ENCODE peak calls at places on chromosomes 6 and 20, in four cellular contexts. N is HCT116, F is endodermal cell, O is IMR-90. W is an unnamed sample. For H3K4me1 and H3K9me3, the result is how much of the 10 kb centered on the place peaks cover.

GRCh38 chr6:124753001-124753400 is 209.2 kb upstream of the RNF217 start:
- DNase-seq in N (no peak), O (no peak), F (no peak), W (no peak)

GRCh38 chr20:61719691-61720347 is 345.9 kb downstream of the TAF4 start:
- DNase-seq in N (no peak), O (no peak), F (no peak), W (no peak)

GRCh38 chr6:4896401-4896800 is 107.4 kb downstream of the RPP40 start:
- DNase-seq in N (no peak), F (no peak), O (no peak), W (peak)

GRCh38 chr20:63701329-63702035 is 5.0 kb downstream of the TNFRSF6B start:
- DNase-seq in F (no peak), O (no peak), N (no peak), W (no peak)

GRCh38 chr6:362231-362923 is 29.2 kb upstream of the IRF4 start:
- DNase-seq in O (no peak), N (no peak), F (no peak), W (no peak)

GRCh38 chr6:141484726-141485125 is 648.0 kb upstream of the GJE1 start:
- DNase-seq in O (peak), F (no peak), N (no peak), W (no peak)

GRCh38 chr6:119312875-119313338 is 36.7 kb downstream of the MAN1A1 start:
- DNase-seq in F (peak), N (no peak), O (no peak), W (no peak)

GRCh38 chr6:127102299-127102698 is 16.2 kb upstream of the RSPO3 start:
- DNase-seq in F (no peak), N (no peak), O (peak), W (peak)

GRCh38 chr6:147700436-147701209 is 192.1 kb downstream of the SAMD5 start:
- DNase-seq in O (no peak), N (no peak), F (no peak), W (no peak)

GRCh38 chr6:140436023-140436811 is 1061.8 kb upstream of the CITED2 start:
- DNase-seq in N (no peak), O (peak), F (peak), W (peak)

GRCh38 chr6:3796396-3796795 is 44.9 kb upstream of the PXDC1 start:
- DNase-seq in O (no peak), F (no peak), N (no peak), W (no peak)

GRCh38 chr20:18272451-18272850 is 15.9 kb upstream of the ZNF133 start:
- DNase-seq in O (no peak), F (no peak), N (no peak), W (peak)

GRCh38 chr20:53387983-53388675 is 205.5 kb downstream of the ZNF217 start:
- DNase-seq in F (no peak), O (no peak), N (no peak), W (no peak)

GRCh38 chr6:168134399-168135201 is 55.6 kb upstream of the FRMD1 start:
- DNase-seq in F (peak), O (no peak), N (no peak), W (no peak)

GRCh38 chr20:38418509-38419204 is 16.5 kb downstream of the SNHG17 start:
- DNase-seq in N (no peak), F (no peak), O (peak), W (no peak)

GRCh38 chr6:131682427-131682826 is 18.8 kb downstream of the OR2A4 start:
- DNase-seq in O (peak), F (no peak), N (no peak), W (peak)

GRCh38 chr6:37565267-37566208 is 65.8 kb upstream of the CCDC167 start:
- DNase-seq in N (no peak), F (peak), O (no peak), W (no peak)

GRCh38 chr6:137494281-137494966 is at the start of gene OLIG3:
- DNase-seq in O (no peak), N (no peak), F (peak), W (no peak)

GRCh38 chr6:101597711-101598110 is 204.2 kb downstream of the GRIK2 start:
- DNase-seq in F (peak), N (peak), O (peak), W (peak)

GRCh38 chr20:3687655-3688054 is 5.8 kb upstream of the ADAM33 start:
- DNase-seq in N (peak), F (no peak), O (peak), W (peak)

GRCh38 chr6:21596379-21597242 is 3.1 kb downstream of the SOX4 start:
- DNase-seq in N (no peak), F (peak), O (peak), W (peak)

GRCh38 chr6:37202788-37203491 is 33.0 kb downstream of the PIM1 start:
- DNase-seq in N (no peak), F (peak), O (no peak), W (no peak)

GRCh38 chr6:2378891-2379652 is 133.7 kb upstream of the GMDS start:
- DNase-seq in N (peak), O (peak), F (no peak), W (peak)

GRCh38 chr20:36275441-36276189 is 30.5 kb upstream of the DLGAP4 start:
- DNase-seq in O (no peak), N (no peak), F (no peak), W (no peak)

GRCh38 chr6:136525586-136526195 is 24.5 kb downstream of the MAP7 start:
- DNase-seq in O (no peak), F (peak), N (no peak), W (no peak)

GRCh38 chr6:26401987-26402658 is at the start of gene BTN3A1:
- DNase-seq in F (peak), O (peak), N (peak), W (peak)

GRCh38 chr20:48904566-48905321 is 16.8 kb upstream of the ARFGEF2 start:
- DNase-seq in O (peak), F (peak), N (peak), W (peak)

GRCh38 chr6:135012764-135013163 is 41.9 kb downstream of the HBS1L start:
- DNase-seq in N (no peak), O (peak), F (no peak), W (peak)

GRCh38 chr20:40634891-40635290 is 54.1 kb downstream of the MAFB start:
- DNase-seq in N (no peak), O (no peak), F (no peak), W (no peak)

GRCh38 chr20:40562031-40562430 is 127.0 kb downstream of the MAFB start:
- DNase-seq in N (no peak), F (peak), O (no peak), W (no peak)

GRCh38 chr6:31125586-31126363 is 5.5 kb upstream of the CDSN start:
- DNase-seq in N (no peak), F (no peak), O (peak), W (peak)

GRCh38 chr20:47878601-47879004 is 93.3 kb upstream of the SULF2 start:
- DNase-seq in O (no peak), N (no peak), F (no peak), W (no peak)

GRCh38 chr20:50792708-50793574 is 1.9 kb upstream of the BCAS4 start:
- DNase-seq in N (no peak), F (no peak), O (no peak), W (no peak)

GRCh38 chr20:62774762-62775161 is 21.5 kb upstream of the MRGBP start:
- DNase-seq in O (no peak), F (no peak), N (no peak), W (no peak)

GRCh38 chr20:23548408-23548807 is 19.9 kb downstream of the CST9L start:
- DNase-seq in O (no peak), F (peak), N (no peak), W (no peak)

GRCh38 chr6:88867841-88868558 is 95.4 kb downstream of the RNGTT start:
- DNase-seq in N (no peak), F (no peak), O (peak), W (no peak)

GRCh38 chr6:101585501-101585900 is 192.0 kb downstream of the GRIK2 start:
- DNase-seq in F (no peak), N (no peak), O (no peak), W (no peak)

GRCh38 chr6:3587660-3588059 is 130.8 kb upstream of the SLC22A23 start:
- DNase-seq in F (no peak), O (no peak), N (no peak), W (no peak)

GRCh38 chr6:7053125-7053784 is 54.5 kb upstream of the RREB1 start:
- DNase-seq in F (peak), N (no peak), O (no peak), W (no peak)

GRCh38 chr6:156395276-156395675 is 381.9 kb upstream of the ARID1B start:
- DNase-seq in N (no peak), F (no peak), O (no peak), W (no peak)
- H3K9ac ChIP-seq in N (no peak), F (no peak), O (no peak), W (no peak)

GRCh38 chr6:56714982-56715456 is 72.3 kb upstream of the DST start:
- DNase-seq in F (peak), O (peak), N (peak), W (peak)
- H3K4me1 ChIP-seq in F (under half), O (under half), N (half or more), W (under half)

DNA sequence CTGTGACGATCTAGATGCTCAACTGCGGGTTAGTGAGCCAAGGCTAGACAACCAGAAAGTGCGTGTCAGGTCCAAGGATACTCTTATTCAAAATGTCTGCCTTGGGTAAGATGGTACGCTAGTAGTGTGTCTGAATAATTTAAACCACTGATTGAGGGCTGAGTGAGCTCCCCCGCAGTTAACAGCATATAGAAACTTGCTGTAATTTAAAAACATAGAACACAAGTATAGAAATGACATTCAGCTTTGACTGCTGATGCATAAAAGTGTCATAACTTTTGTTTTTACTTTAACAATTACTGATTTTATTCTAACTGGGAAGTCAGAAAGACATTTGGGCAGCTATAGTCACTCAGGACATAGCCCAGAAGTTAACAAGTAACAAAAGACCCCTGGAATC is 45.6 kb upstream of the SLC22A1 start:
- DNase-seq in N (no peak), O (no peak), F (no peak), W (no peak)
- H3K9me3 ChIP-seq in N (under half), O (under half), F (under half), W (under half)

GRCh38 chr20:21713470-21713869 is 8.0 kb downstream of the PAX1 start:
- DNase-seq in O (no peak), N (no peak), F (peak), W (no peak)
- H3K9ac ChIP-seq in O (no peak), N (no peak), F (no peak), W (no peak)